ENCODE peak calls at places on chromosomes 16 and 17, in four cellular contexts. D is GM23338, N is breast epithelium, Q is HCT116. R is an unnamed sample.
A peak's percentile ranks its signal among the peaks of the same experiment; 100 is the strongest.

GRCh38 chr16:88002749-88003148 is 51.5 kb downstream of the BANP start:
- DNase-seq in D (no peak), N (no peak), Q (no peak), R (no peak)

GRCh38 chr17:5584971-5585794 is 874 bp upstream of the NLRP1 start:
- DNase-seq in D (peak; percentile 23), N (no peak), Q (no peak), R (no peak)

GRCh38 chr17:31739300-31739699 is 119.7 kb downstream of the COPRS start:
- DNase-seq in D (no peak), N (no peak), Q (no peak), R (no peak)

GRCh38 chr17:1783271-1783670 is 21.4 kb downstream of the SERPINF1 start:
- DNase-seq in D (no peak), N (no peak), Q (no peak), R (no peak)

GRCh38 chr17:59627269-59627668 is 7.6 kb downstream of the CLTC start:
- DNase-seq in D (no peak), N (no peak), Q (no peak), R (no peak)

GRCh38 chr16:27363797-27364196 is 38.2 kb upstream of the IL21R start:
- DNase-seq in D (no peak), N (no peak), Q (no peak), R (no peak)

GRCh38 chr16:25941800-25942558 is 250.2 kb downstream of the HS3ST4 start:
- DNase-seq in D (no peak), N (no peak), Q (no peak), R (no peak)

GRCh38 chr17:51793686-51794085 is 364.8 kb downstream of the CA10 start:
- DNase-seq in D (no peak), N (no peak), Q (no peak), R (no peak)

GRCh38 chr17:49687878-49688491 is 10.1 kb upstream of the SPOP start:
- DNase-seq in D (no peak), N (no peak), Q (no peak), R (no peak)

GRCh38 chr17:70552230-70552981 is 383.1 kb downstream of the KCNJ2 start:
- DNase-seq in D (peak; percentile 79), N (no peak), Q (peak; percentile 29), R (no peak)

GRCh38 chr17:72622661-72623433 is 469.6 kb downstream of the SLC39A11 start:
- DNase-seq in D (no peak), N (no peak), Q (peak; percentile 83), R (no peak)

DNA sequence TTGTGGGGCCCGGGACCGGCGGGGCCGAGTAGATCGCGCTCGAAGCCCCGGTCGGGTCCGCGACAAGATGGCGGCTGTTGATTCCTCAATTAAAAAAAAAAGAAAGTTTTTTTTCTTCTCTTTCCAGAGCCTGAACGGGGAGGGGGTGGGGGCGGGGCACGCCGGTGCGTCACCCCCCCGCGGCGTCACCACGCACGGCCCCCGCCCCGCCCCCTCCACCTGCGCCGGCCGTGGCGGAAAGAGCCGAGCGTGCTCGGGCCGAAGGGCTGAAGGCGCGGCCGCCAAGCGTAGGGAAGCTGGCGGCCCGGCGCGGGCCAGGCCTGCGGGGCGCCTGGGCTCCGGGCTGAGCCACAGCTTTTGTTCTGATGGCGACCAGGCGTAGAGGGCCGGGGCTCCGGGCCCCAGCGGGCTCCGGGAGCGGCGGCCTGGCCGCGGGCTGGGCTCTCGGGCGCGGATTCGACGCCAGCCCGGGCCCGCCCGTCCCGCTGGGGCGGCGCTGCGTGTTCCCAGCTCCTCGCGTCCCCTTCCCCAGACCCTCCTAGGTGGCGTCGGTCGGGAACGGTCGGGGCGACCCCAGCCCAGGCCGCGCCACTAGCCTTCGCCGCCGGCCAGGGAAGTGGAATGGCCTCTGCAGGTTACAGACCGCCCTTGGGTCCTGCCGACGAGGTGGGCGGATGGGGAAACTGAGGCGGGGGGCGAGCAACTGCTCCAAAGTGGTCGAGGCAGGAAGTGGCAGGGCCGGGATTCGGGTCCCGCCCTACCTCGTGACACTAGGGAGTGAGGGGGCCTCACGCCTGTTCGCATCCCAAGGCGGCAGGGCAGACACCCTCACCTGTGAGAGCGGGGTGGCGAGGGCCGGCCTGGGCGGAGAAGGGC is at the start of gene CREBBP:
- DNase-seq in D (peak; percentile 94), N (peak; percentile 81), Q (peak; percentile 63), R (peak; percentile 69)
- TF ChIP-seq POLR2AphosphoS5 in D (peak; percentile 49), N (peak; percentile 45), Q (peak; percentile 92), R (peak; percentile 22)

GRCh38 chr17:18257747-18258355 is 687 bp downstream of the FLII start:
- DNase-seq in D (peak; percentile 75), N (peak; percentile 77), Q (no peak), R (peak; percentile 59)
- TF ChIP-seq POLR2AphosphoS5 in D (peak; percentile 54), N (no peak), Q (peak; percentile 64), R (peak; percentile 17)

GRCh38 chr17:81552244-81553017 is at the start of gene FAAP100:
- DNase-seq in D (peak; percentile 90), N (peak; percentile 69), Q (peak; percentile 70), R (peak; percentile 97)
- TF ChIP-seq POLR2AphosphoS5 in D (peak; percentile 82), N (no peak), Q (peak; percentile 87), R (peak; percentile 74)

GRCh38 chr17:37466471-37466870 is 23.2 kb upstream of the DUSP14 start:
- DNase-seq in D (no peak), N (no peak), Q (no peak), R (no peak)
- TF ChIP-seq POLR2AphosphoS5 in D (no peak), N (no peak), Q (no peak), R (no peak)

DNA sequence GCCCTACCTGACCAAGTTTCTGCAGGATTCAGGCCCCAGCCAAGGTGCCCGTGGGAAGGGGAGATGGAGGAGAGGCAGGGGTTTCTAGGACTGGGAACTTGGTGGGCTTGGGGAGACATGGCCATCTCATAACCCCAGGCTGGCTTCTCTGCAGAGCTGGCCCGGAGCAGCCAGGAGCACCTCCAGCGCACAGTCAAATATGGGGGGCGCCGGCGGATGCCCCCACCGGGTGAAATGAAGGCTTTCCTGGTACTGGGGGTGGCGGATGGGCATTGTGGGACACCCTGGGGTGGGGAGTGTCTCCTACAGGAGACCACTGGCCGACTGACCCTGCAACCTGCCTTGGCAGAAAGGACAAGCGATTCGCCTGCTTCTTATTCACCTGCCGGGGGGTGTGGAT is 9.2 kb upstream of the SMIM5 start:
- DNase-seq in D (no peak), N (no peak), Q (no peak), R (no peak)
- TF ChIP-seq POLR2AphosphoS5 in D (no peak), N (no peak), Q (peak; percentile 8), R (no peak)